ENCODE peak calls at places on chromosomes 7 and 10, in seven cellular contexts. D is mesendoderm, V is H9, O is trophoblast cell, P is IMR-90, J is neuronal stem cell, I is mesenchymal stem cell. L is an unnamed sample.

GRCh38 chr10:30997536-30998252 is 34.0 kb downstream of the ZNF438 start:
- DNase-seq in D (no peak), V (no peak), O (no peak), P (no peak), J (no peak), I (no peak), L (no peak)

GRCh38 chr7:66043681-66044497 is 31.7 kb upstream of the ASL start:
- DNase-seq in D (no peak), V (peak; percentile 74), O (peak; percentile 68), P (no peak), J (no peak), I (peak; percentile 33), L (no peak)

GRCh38 chr10:18793951-18794350 is 134.7 kb downstream of the ARL5B start:
- DNase-seq in D (peak; percentile 33), V (no peak), O (peak; percentile 42), P (peak; percentile 55), J (no peak), I (no peak), L (no peak)

GRCh38 chr7:30471205-30471604 is 7.4 kb downstream of the NOD1 start:
- DNase-seq in D (no peak), V (no peak), O (no peak), P (no peak), J (no peak), I (no peak), L (no peak)

GRCh38 chr7:38232475-38233366 is 40.7 kb downstream of the TARP start:
- DNase-seq in D (peak; percentile 64), V (no peak), O (no peak), P (peak; percentile 10), J (no peak), I (peak; percentile 20), L (no peak)

GRCh38 chr7:101519324-101520017 is 109.6 kb downstream of the MYL10 start:
- DNase-seq in D (no peak), V (no peak), O (no peak), P (peak; percentile 99), J (no peak), I (peak; percentile 13), L (no peak)

GRCh38 chr10:71788954-71789353 is 15.6 kb upstream of the VSIR start:
- DNase-seq in D (no peak), V (no peak), O (no peak), P (no peak), J (no peak), I (no peak), L (no peak)

GRCh38 chr10:77936697-77937567 is 10.4 kb upstream of the DLG5 start:
- DNase-seq in D (peak; percentile 96), V (no peak), O (peak; percentile 51), P (no peak), J (no peak), I (no peak), L (no peak)

GRCh38 chr10:5573968-5574641 is 49.3 kb downstream of the CALML3 start:
- DNase-seq in D (no peak), V (no peak), O (no peak), P (peak; percentile 59), J (no peak), I (no peak), L (no peak)

GRCh38 chr7:28539289-28539981 is 127.1 kb downstream of the CREB5 start:
- DNase-seq in D (no peak), V (no peak), O (no peak), P (no peak), J (no peak), I (no peak), L (no peak)

GRCh38 chr7:9709211-9709610 is 1264.5 kb upstream of the PHF14 start:
- DNase-seq in D (no peak), V (no peak), O (no peak), P (no peak), J (no peak), I (no peak), L (no peak)

GRCh38 chr10:29998142-29998808 is 61.1 kb downstream of the JCAD start:
- DNase-seq in D (peak; percentile 88), V (peak; percentile 77), O (peak; percentile 91), P (peak; percentile 82), J (peak; percentile 71), I (peak; percentile 83), L (peak; percentile 86)

GRCh38 chr10:70379581-70380176 is 2.7 kb downstream of the LRRC20 start:
- DNase-seq in D (peak; percentile 69), V (peak; percentile 64), O (peak; percentile 28), P (no peak), J (no peak), I (no peak), L (no peak)

GRCh38 chr10:72505435-72505834 is 120.4 kb downstream of the MICU1 start:
- DNase-seq in D (no peak), V (no peak), O (no peak), P (no peak), J (no peak), I (no peak), L (no peak)

GRCh38 chr7:46839651-46840050 is 742.3 kb downstream of the TNS3 start:
- DNase-seq in D (no peak), V (no peak), O (no peak), P (peak; percentile 53), J (no peak), I (no peak), L (no peak)

GRCh38 chr7:66869660-66870450 is 51.2 kb upstream of the TMEM248 start:
- DNase-seq in D (no peak), V (no peak), O (no peak), P (no peak), J (no peak), I (no peak), L (no peak)

GRCh38 chr10:17771027-17771426 is 19.0 kb downstream of the TMEM236 start:
- DNase-seq in D (no peak), V (no peak), O (no peak), P (no peak), J (no peak), I (no peak), L (no peak)

GRCh38 chr7:94655562-94655883 is 410 bp downstream of the SGCE start:
- DNase-seq in D (peak; percentile 45), V (no peak), O (no peak), P (no peak), J (peak; percentile 33), I (no peak), L (no peak)

GRCh38 chr10:17023386-17024298 is 106.0 kb downstream of the CUBN start:
- DNase-seq in D (peak; percentile 93), V (peak; percentile 37), O (peak; percentile 54), P (peak; percentile 99), J (no peak), I (peak; percentile 99), L (no peak)

GRCh38 chr10:90958781-90959180 is 37.9 kb upstream of the ANKRD1 start:
- DNase-seq in D (no peak), V (no peak), O (no peak), P (no peak), J (no peak), I (no peak), L (no peak)

GRCh38 chr10:119237722-119238436 is 30.5 kb downstream of the GRK5 start:
- DNase-seq in D (peak; percentile 40), V (no peak), O (no peak), P (peak; percentile 52), J (no peak), I (peak; percentile 93), L (no peak)
- H2BK120ac ChIP-seq in D (no peak overlapping the region), V (no peak overlapping the region), O (no peak overlapping the region), P (peak overlapping the region; percentile 47), J (no peak overlapping the region), I (peak overlapping the region; percentile 92), L (no peak overlapping the region)

GRCh38 chr7:15862016-15862780 is 175.7 kb upstream of the MEOX2 start:
- DNase-seq in D (no peak), V (no peak), O (no peak), P (no peak), J (no peak), I (no peak), L (no peak)
- H2BK120ac ChIP-seq in D (no peak overlapping the region), V (no peak overlapping the region), O (no peak overlapping the region), P (no peak overlapping the region), J (no peak overlapping the region), I (no peak overlapping the region), L (no peak overlapping the region)

GRCh38 chr7:153005750-153006149 is 246.2 kb downstream of the ACTR3B start:
- DNase-seq in D (no peak), V (no peak), O (no peak), P (no peak), J (no peak), I (no peak), L (no peak)

GRCh38 chr7:153010416-153010815 is 250.9 kb downstream of the ACTR3B start:
- DNase-seq in D (no peak), V (no peak), O (no peak), P (no peak), J (no peak), I (no peak), L (no peak)

GRCh38 chr7:153004341-153004740 is 244.8 kb downstream of the ACTR3B start:
- DNase-seq in D (no peak), V (no peak), O (no peak), P (no peak), J (no peak), I (no peak), L (no peak)

GRCh38 chr7:153006452-153006851 is 246.9 kb downstream of the ACTR3B start:
- DNase-seq in D (no peak), V (no peak), O (no peak), P (no peak), J (no peak), I (no peak), L (no peak)

DNA sequence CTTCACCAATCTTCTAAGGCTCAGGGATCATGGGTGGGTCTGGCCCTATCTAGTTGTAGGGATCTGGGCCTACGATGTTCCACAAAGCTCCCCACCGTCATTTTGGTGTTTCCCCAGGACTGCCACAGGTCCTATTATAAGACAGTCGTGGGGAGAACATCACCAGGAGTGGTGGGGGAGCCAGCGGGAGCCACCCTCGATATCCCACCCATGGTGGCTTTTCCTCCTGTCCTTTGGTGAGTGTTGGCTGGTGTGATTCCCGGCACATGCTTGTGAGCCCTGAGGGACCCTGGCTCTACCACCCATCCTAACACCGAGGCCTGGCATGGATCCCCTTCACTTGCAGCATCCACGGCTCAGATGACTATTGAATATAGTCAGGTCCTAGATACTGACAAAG is 247.4 kb downstream of the ACTR3B start:
- DNase-seq in D (no peak), V (no peak), O (no peak), P (no peak), J (no peak), I (no peak), L (no peak)
- H2BK120ac ChIP-seq in D (no peak overlapping the region), V (no peak overlapping the region), O (no peak overlapping the region), P (no peak overlapping the region), J (no peak overlapping the region), I (no peak overlapping the region), L (no peak overlapping the region)

DNA sequence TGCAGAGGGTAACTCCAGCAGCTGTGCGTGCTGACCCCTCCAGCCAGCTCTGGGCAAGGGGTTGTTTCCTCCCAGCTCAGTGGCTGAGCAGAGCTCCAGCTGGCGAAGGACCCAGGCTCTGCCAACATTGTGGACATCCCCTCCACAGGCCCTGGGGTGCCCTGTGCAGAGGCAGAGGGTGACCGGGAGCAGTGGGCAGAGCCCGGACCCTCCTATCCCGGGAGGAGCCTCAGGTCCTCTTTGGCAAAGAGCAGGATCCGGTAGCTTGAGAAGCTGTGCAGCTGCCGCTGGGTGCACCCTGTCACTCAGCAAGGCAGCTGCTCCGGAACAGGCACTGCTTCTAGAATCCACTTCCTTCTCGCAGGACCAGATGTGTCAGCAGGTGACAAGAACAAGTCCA is 175.9 kb downstream of the EBF3 start:
- DNase-seq in D (no peak), V (no peak), O (no peak), P (no peak), J (no peak), I (no peak), L (no peak)
- H2BK120ac ChIP-seq in D (no peak overlapping the region), V (no peak overlapping the region), O (no peak overlapping the region), P (no peak overlapping the region), J (no peak overlapping the region), I (no peak overlapping the region), L (no peak overlapping the region)

GRCh38 chr7:123640583-123640982 is 15.1 kb upstream of the LMOD2 start:
- DNase-seq in D (no peak), V (no peak), O (no peak), P (no peak), J (no peak), I (no peak), L (no peak)
- H2BK120ac ChIP-seq in D (no peak overlapping the region), V (no peak overlapping the region), O (no peak overlapping the region), P (no peak overlapping the region), J (no peak overlapping the region), I (no peak overlapping the region), L (no peak overlapping the region)